ENCODE peak calls at places on chromosome 9, in seven cellular contexts. Y is stomach, N is esophagus squamous epithelium, U is sigmoid colon, S is gastrocnemius medialis, J is A549, R is IMR-90. T is an unnamed sample.
A peak's percentile ranks its signal among the peaks of the same experiment; 100 is the strongest.

GRCh38 chr9:91951944-91952520 is 2.0 kb upstream of the ROR2 start:
- DNase-seq in U (no peak), R (peak; percentile 41), S (no peak), N (no peak), J (no peak), Y (no peak), T (no peak)

GRCh38 chr9:127742435-127743088 is 7.5 kb upstream of the TOR2A start:
- DNase-seq in Y (peak; percentile 32), J (peak; percentile 88), S (peak; percentile 35), N (no peak), R (peak; percentile 62), U (peak; percentile 80), T (no peak)

GRCh38 chr9:82490019-82490499 is 501.5 kb downstream of the SPATA31D1 start:
- DNase-seq in Y (no peak), U (no peak), R (peak; percentile 74), J (no peak), S (no peak), N (no peak), T (no peak)

GRCh38 chr9:89778100-89779085 is 173.6 kb downstream of the GADD45G start:
- DNase-seq in S (no peak), U (no peak), J (no peak), N (no peak), Y (no peak), R (no peak), T (no peak)

GRCh38 chr9:101148344-101148743 is 119.8 kb downstream of the PLPPR1 start:
- DNase-seq in R (no peak), N (no peak), Y (no peak), S (no peak), J (no peak), U (no peak), T (no peak)

GRCh38 chr9:125626187-125626586 is 80.8 kb downstream of the MAPKAP1 start:
- DNase-seq in Y (no peak), J (no peak), N (no peak), S (no peak), R (peak; percentile 74), U (no peak), T (no peak)

GRCh38 chr9:93139365-93140182 is 5.5 kb upstream of the NINJ1 start:
- DNase-seq in N (no peak), J (no peak), U (no peak), S (peak; percentile 54), R (no peak), Y (no peak), T (no peak)

GRCh38 chr9:112751059-112751795 is 667 bp downstream of the SNX30 start:
- DNase-seq in U (peak; percentile 72), N (no peak), Y (peak; percentile 46), R (peak; percentile 87), S (peak; percentile 24), J (peak; percentile 46), T (peak; percentile 41)

GRCh38 chr9:128987800-128988199 is 40.3 kb downstream of the NUP188 start:
- DNase-seq in R (peak; percentile 80), S (peak; percentile 38), N (no peak), Y (no peak), J (no peak), U (no peak), T (no peak)

GRCh38 chr9:98045234-98046160 is 11.0 kb upstream of the NANS start:
- DNase-seq in Y (no peak), J (peak; percentile 47), N (no peak), R (no peak), U (no peak), S (no peak), T (no peak)
- TF ChIP-seq POLR2A in Y (no peak), J (no peak), N (no peak), R (no peak), U (no peak), S (no peak), T (no peak)

DNA sequence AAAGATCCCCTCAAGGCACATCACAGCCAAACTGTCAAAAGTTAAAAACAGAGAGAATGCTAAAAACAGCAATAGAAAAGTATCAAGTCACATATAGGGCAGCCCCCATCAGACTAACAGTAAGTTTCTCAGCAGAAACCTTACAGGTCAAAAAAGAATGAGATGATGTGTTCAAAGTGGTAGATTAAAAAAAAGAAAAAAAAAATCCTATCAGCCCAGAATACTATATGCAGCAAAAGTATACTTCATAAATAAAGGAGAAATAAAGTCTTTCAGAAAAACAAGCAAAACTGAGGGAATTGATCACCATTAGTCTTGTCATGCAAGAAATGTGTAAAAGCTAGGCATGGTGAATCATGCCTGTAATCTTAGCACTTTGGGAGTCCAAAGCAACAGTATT is 99.9 kb upstream of the RAD23B start:
- DNase-seq in N (no peak), R (no peak), S (no peak), Y (no peak), U (no peak), J (no peak), T (no peak)
- H3K27ac ChIP-seq in N (no peak overlapping the region), R (no peak overlapping the region), S (no peak overlapping the region), Y (no peak overlapping the region), U (no peak overlapping the region), J (no peak overlapping the region), T (no peak overlapping the region)

GRCh38 chr9:130535818-130536521 is 43.4 kb upstream of the FUBP3 start:
- DNase-seq in U (no peak), Y (no peak), R (peak; percentile 60), S (no peak), J (no peak), N (no peak), T (no peak)
- TF ChIP-seq POLR2A in U (no peak), Y (no peak), R (no peak), S (no peak), J (no peak), N (no peak), T (no peak)

GRCh38 chr9:136386018-136386417 is 12.5 kb upstream of the CARD9 start:
- DNase-seq in Y (no peak), R (no peak), U (no peak), S (no peak), N (no peak), J (no peak), T (no peak)
- H3K27ac ChIP-seq in Y (no peak overlapping the region), R (no peak overlapping the region), U (no peak overlapping the region), S (no peak overlapping the region), N (no peak overlapping the region), J (no peak overlapping the region), T (no peak overlapping the region)

GRCh38 chr9:97938081-97938644 is at the start of gene HEMGN:
- DNase-seq in J (no peak), N (no peak), R (no peak), U (no peak), S (no peak), Y (no peak), T (no peak)
- TF ChIP-seq POLR2A in J (no peak), N (no peak), R (no peak), U (no peak), S (no peak), Y (no peak), T (no peak)

DNA sequence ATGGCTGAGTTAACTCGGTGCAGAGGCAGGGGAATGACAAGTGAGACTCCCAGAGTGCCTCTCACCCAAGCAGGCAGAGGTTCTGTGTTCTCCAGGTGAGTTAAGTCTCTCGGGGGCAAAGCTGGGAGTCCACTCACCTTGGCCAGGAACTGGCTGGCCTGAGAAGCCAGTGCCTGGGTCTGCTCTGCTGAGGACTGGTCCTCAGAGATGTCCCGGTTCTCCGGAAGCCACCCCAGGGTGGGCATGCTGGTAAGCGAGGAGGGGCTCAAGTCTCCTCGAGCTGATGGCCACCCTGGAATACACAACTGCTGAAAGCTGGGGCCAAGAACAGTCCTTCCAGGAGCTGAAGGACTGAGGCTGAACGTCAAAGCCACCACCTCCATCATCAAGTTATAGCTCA is 20.4 kb downstream of the AKNA start:
- DNase-seq in U (no peak), Y (no peak), S (no peak), N (no peak), R (no peak), J (no peak), T (no peak)
- H3K27ac ChIP-seq in U (peak overlapping the region; percentile 30), Y (peak overlapping the region; percentile 79), S (no peak overlapping the region), N (peak overlapping the region; percentile 54), R (peak overlapping the region; percentile 20), J (no peak overlapping the region), T (peak overlapping the region; percentile 67)

DNA sequence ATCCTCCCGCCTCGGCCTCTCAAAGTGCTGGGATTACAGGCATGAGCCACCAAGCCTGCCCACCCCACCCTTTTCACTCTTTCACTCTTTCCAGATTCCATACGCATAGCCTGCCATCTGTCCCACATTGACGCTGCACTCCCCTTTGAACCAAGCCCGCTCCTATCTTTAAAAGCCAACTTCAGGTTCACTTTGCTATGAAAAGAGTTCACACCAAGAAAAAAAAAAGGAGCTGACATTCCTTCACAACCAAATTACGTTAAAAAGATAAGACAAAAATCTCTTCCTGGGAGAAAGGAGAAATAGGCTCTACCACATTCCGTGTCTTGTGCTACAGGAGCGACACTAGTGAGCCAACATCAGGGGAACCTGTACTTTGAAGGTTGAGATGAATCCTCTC is 41.5 kb downstream of the DMRT1 start:
- DNase-seq in R (no peak), N (no peak), J (no peak), Y (no peak), S (no peak), U (no peak), T (no peak)
- TF ChIP-seq POLR2A in R (no peak), N (no peak), J (no peak), Y (no peak), S (no peak), U (no peak), T (no peak)

DNA sequence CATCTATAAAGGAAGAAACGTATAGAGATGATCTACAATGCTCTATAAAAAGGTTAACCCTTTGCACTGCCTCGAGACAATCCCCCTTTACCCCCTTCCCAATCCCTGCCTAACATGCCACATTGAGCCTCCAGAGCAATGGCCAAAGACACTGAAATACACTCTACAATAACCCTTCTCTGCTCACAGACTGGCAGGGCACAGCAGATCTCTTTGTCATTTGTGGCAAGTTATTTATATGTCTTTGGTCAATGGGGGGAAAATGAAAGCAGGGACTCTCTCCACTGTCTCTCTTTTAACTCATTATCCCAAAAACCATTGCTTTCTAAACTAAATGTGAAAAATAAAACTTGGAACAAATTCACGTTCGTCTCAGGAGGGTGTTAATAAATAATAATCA is 51.7 kb downstream of the PTCH1 start:
- DNase-seq in J (no peak), Y (no peak), N (no peak), S (no peak), U (no peak), R (no peak), T (no peak)
- H3K27ac ChIP-seq in J (no peak overlapping the region), Y (no peak overlapping the region), N (no peak overlapping the region), S (no peak overlapping the region), U (no peak overlapping the region), R (no peak overlapping the region), T (no peak overlapping the region)

GRCh38 chr9:109791747-109792146 is 11.7 kb downstream of the PALM2AKAP2 start:
- DNase-seq in N (no peak), S (no peak), Y (no peak), R (no peak), J (no peak), U (no peak), T (no peak)

GRCh38 chr9:109793921-109794320 is 13.9 kb downstream of the PALM2AKAP2 start:
- DNase-seq in R (no peak), N (no peak), Y (no peak), U (no peak), J (no peak), S (no peak), T (no peak)

GRCh38 chr9:109793196-109793595 is 13.2 kb downstream of the PALM2AKAP2 start:
- DNase-seq in U (no peak), S (no peak), N (no peak), J (peak; percentile 25), R (peak; percentile 94), Y (no peak), T (no peak)

GRCh38 chr9:109789582-109790360 is 9.8 kb downstream of the PALM2AKAP2 start:
- DNase-seq in Y (no peak), N (no peak), U (no peak), S (no peak), R (no peak), J (no peak), T (no peak)

GRCh38 chr9:109791003-109791677 is 11.1 kb downstream of the PALM2AKAP2 start:
- DNase-seq in R (no peak), N (no peak), U (no peak), Y (no peak), S (no peak), J (no peak), T (no peak)
- TF ChIP-seq POLR2A in R (no peak), N (no peak), U (no peak), Y (no peak), S (no peak), J (no peak), T (no peak)

T was measured in breast epithelium.